ENCODE peak calls at places on chromosomes 6 and 20, in four cellular contexts. L is endothelial cell of umbilical vein, W is A549, E is GM12878. T is an unnamed sample.

GRCh38 chr6:62570372-62570771 is 284.3 kb upstream of the KHDRBS2 start:
- DNase-seq in L (no peak), W (no peak), E (no peak), T (no peak)

GRCh38 chr6:44127186-44128019 is at the start of the genes MRPL14 and TMEM63B:
- DNase-seq in W (peak; percentile 83), L (peak; percentile 81), E (peak; percentile 52), T (peak; percentile 90)

GRCh38 chr20:53736122-53736756 is 142.6 kb upstream of the ZNF217 start:
- DNase-seq in W (no peak), L (no peak), E (no peak), T (no peak)

GRCh38 chr6:157236040-157236725 is 87.1 kb downstream of the TMEM242 start:
- DNase-seq in E (no peak), L (no peak), W (no peak), T (no peak)

GRCh38 chr20:4383966-4384365 is 337.7 kb upstream of the PRND start:
- DNase-seq in W (peak; percentile 18), L (no peak), E (no peak), T (no peak)

GRCh38 chr20:37278966-37279590 is 10.4 kb upstream of the MANBAL start:
- DNase-seq in L (no peak), W (no peak), E (no peak), T (no peak)

GRCh38 chr6:159969204-159969912 is 476 bp downstream of the IGF2R start:
- DNase-seq in E (no peak), W (no peak), L (peak; percentile 33), T (peak; percentile 70)

GRCh38 chr6:75204222-75204958 is 1.5 kb downstream of the COL12A1 start:
- DNase-seq in L (peak; percentile 90), E (no peak), W (peak; percentile 79), T (peak; percentile 63)

GRCh38 chr6:148818939-148819575 is 72.2 kb downstream of the UST start:
- DNase-seq in L (no peak), W (no peak), E (no peak), T (no peak)

GRCh38 chr20:5482791-5483190 is 166.0 kb upstream of the PROKR2 start:
- DNase-seq in W (no peak), E (no peak), L (no peak), T (no peak)

GRCh38 chr6:47144306-47144705 is 102.2 kb upstream of the ADGRF1 start:
- DNase-seq in L (no peak), E (no peak), W (no peak), T (no peak)

GRCh38 chr6:18293192-18293904 is 29.0 kb upstream of the DEK start:
- DNase-seq in E (no peak), W (peak; percentile 37), L (no peak), T (peak; percentile 17)

GRCh38 chr6:156808287-156808686 is 31.1 kb downstream of the ARID1B start:
- DNase-seq in W (no peak), E (no peak), L (peak; percentile 37), T (no peak)

GRCh38 chr6:162857321-162857720 is 129.5 kb downstream of the PACRG start:
- DNase-seq in W (no peak), E (no peak), L (no peak), T (no peak)
- H3K4me3 ChIP-seq in W (no peak overlapping the region), E (no peak overlapping the region), L (no peak overlapping the region), T (no peak overlapping the region)

GRCh38 chr6:33297956-33298772 is 578 bp downstream of the RGL2 start:
- DNase-seq in E (no peak), W (peak; percentile 81), L (peak; percentile 55), T (peak; percentile 83)

GRCh38 chr6:33301877-33302276 is 3.1 kb upstream of the RGL2 start:
- DNase-seq in E (no peak), W (no peak), L (no peak), T (no peak)

GRCh38 chr6:33297406-33297955 is 1.3 kb downstream of the RGL2 start:
- DNase-seq in E (no peak), L (peak; percentile 23), W (no peak), T (peak; percentile 69)

GRCh38 chr6:33298773-33299236 is at the start of gene RGL2:
- DNase-seq in W (peak; percentile 40), L (no peak), E (no peak), T (peak; percentile 92)

DNA sequence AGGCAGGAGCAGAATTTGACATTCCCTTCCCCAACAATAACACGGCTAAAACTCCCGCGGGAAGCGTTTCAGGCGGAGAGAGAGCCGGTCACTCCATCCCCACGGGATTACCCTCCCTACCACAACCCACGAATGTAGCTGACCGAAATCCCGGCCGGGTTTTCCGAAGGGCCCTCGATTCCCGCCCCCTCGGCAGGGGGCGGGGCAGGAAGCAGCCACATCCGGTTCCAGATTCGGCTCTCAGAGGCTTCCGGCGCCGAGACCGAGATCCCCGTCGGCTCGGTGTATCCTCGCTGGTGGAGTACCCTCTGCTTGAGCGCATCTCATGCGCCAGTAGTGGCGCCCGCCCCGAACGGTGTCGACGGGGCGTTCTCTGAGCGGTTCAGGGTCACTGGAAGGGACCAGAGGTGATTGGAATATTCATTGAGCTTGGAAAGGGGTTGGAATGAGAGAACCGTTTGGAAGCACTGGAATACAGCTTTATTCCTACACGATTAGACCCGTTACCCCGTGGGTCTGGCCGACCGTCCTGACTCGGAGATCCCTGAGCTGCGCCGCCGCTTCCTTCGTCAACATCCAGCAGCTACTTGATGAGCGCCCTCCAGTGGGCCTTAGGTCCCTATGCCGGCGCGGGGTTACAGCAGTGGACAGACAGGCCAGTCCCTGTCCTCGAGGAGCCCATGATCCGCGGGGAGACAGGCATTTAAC is 649 bp upstream of the RGL2 start:
- DNase-seq in L (peak; percentile 88), W (peak; percentile 89), E (peak; percentile 69), T (peak; percentile 97)
- TF ChIP-seq POLR2A in L (peak; percentile 98), W (peak; percentile 83), E (peak; percentile 94), T (peak; percentile 86)

DNA sequence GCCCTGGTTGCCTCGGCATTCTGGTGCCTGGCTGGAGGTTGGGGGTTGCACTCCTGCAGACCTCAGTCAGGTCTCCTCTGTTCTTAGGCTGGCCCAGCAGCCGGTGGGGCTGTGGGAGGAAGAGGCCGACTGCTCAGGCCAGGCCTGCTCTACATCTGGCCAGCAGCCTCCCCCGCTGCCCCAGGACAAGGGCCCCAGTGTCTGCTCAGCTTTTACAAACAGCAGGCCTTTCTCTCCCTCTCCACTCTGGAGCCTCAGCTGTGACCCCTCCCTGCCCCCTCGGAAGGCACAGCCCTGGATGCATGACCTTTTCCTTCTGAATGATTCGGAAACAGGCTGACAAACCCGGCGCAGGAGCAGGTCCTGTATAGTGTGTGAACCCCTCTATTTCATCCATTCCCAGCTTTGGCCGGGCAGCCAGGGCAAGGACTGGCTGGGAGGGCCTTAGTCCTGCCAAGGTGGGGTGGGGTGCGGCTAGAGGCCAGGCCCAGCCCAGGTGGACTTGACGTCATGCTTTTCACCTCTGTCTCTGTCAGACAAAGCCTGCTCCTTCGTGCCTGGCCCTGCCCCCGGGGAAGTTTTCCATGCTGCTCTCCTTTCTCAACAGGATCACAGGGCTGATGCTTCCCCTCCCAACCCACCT is 10.2 kb upstream of the ITPR3 start:
- DNase-seq in E (no peak), W (no peak), L (no peak), T (no peak)
- TF ChIP-seq MYC in E (no peak), W (no peak), L (no peak), T (no peak)

GRCh38 chr6:12483712-12484111 is 193.6 kb downstream of the EDN1 start:
- DNase-seq in L (peak; percentile 90), W (peak; percentile 95), E (peak; percentile 64), T (peak; percentile 39)
- H3K4me3 ChIP-seq in L (peak overlapping the region; percentile 9), W (peak overlapping the region; percentile 22), E (peak overlapping the region; percentile 27), T (peak overlapping the region; percentile 21)

GRCh38 chr6:42942444-42942843 is 13.2 kb downstream of the CNPY3 start:
- DNase-seq in L (no peak), E (no peak), W (no peak), T (no peak)
- TF ChIP-seq POLR2A in L (no peak), E (peak; percentile 49), W (no peak), T (no peak)

GRCh38 chr6:90217621-90218496 is 78.8 kb downstream of the BACH2 start:
- DNase-seq in E (no peak), L (no peak), W (peak; percentile 87), T (no peak)
- TF ChIP-seq MYC in E (no peak), L (no peak), W (no peak), T (no peak)

GRCh38 chr6:2794171-2794730 is 29.1 kb downstream of the WRNIP1 start:
- DNase-seq in W (no peak), L (no peak), E (no peak), T (no peak)

GRCh38 chr6:2793491-2794151 is 28.4 kb downstream of the WRNIP1 start:
- DNase-seq in L (no peak), W (no peak), E (no peak), T (peak; percentile 96)

GRCh38 chr6:2791124-2792050 is 26.2 kb downstream of the WRNIP1 start:
- DNase-seq in E (peak; percentile 13), W (peak; percentile 79), L (peak; percentile 92), T (peak; percentile 85)

GRCh38 chr6:2792330-2792729 is 27.1 kb downstream of the WRNIP1 start:
- DNase-seq in L (peak; percentile 49), E (no peak), W (no peak), T (peak; percentile 38)

GRCh38 chr6:2790588-2790987 is 25.4 kb downstream of the WRNIP1 start:
- DNase-seq in W (peak; percentile 47), E (no peak), L (no peak), T (no peak)
- H3K4me3 ChIP-seq in W (no peak overlapping the region), E (no peak overlapping the region), L (no peak overlapping the region), T (no peak overlapping the region)